ENCODE peak calls at places on chromosomes 2 and 18, in six cellular contexts. Z is activated CD4-positive, alpha-beta T cell treated with anti-CD3 and anti-CD28 coated beads for 48 hours; Y is activated CD8-positive, alpha-beta T cell treated with anti-CD3 and anti-CD28 coated beads, Interleukin-2, amount 10 ng/mL, durations not matched to agents 7 days and 5 days; W is WTC11; D is D721Med; V is caudate nucleus. T is an unnamed sample.

GRCh38 chr2:77016964-77017363 is 505.2 kb downstream of the LRRTM4 start:
- DNase-seq in Z (no peak), Y (no peak), W (no peak), D (no peak), V (no peak), T (no peak)

GRCh38 chr18:75116809-75117208 is 92.1 kb downstream of the PTGR3 start:
- DNase-seq in Z (no peak), Y (no peak), W (no peak), D (no peak), V (no peak), T (no peak)

GRCh38 chr2:180202591-180202990 is 195.5 kb upstream of the CWC22 start:
- DNase-seq in Z (no peak), Y (no peak), W (no peak), D (no peak), V (no peak), T (no peak)

GRCh38 chr2:236612737-236613136 is 43.1 kb downstream of the ACKR3 start:
- DNase-seq in Z (no peak), Y (no peak), W (peak), D (no peak), V (no peak), T (peak)

GRCh38 chr2:67660871-67661270 is 263.7 kb downstream of the ETAA1 start:
- DNase-seq in Z (no peak), Y (no peak), W (no peak), D (no peak), V (no peak), T (no peak)

GRCh38 chr2:189171956-189172609 is 7.5 kb downstream of the COL5A2 start:
- DNase-seq in Z (no peak), Y (no peak), W (no peak), D (no peak), V (no peak), T (no peak)

GRCh38 chr2:138846216-138846821 is 66.1 kb upstream of the NXPH2 start:
- DNase-seq in Z (no peak), Y (peak), W (no peak), D (no peak), V (no peak), T (no peak)

GRCh38 chr2:37631698-37632097 is 39.7 kb downstream of the CDC42EP3 start:
- DNase-seq in Z (no peak), Y (no peak), W (no peak), D (no peak), V (no peak), T (no peak)

GRCh38 chr2:3427272-3427671 is 47.8 kb downstream of the TRAPPC12 start:
- DNase-seq in Z (no peak), Y (no peak), W (no peak), D (no peak), V (no peak), T (peak)

GRCh38 chr2:143903172-143903856 is 616.6 kb downstream of the ZEB2 start:
- DNase-seq in Z (no peak), Y (no peak), W (no peak), D (no peak), V (peak), T (no peak)

GRCh38 chr2:218781691-218782528 is at the start of gene CYP27A1:
- DNase-seq in Z (peak), Y (no peak), W (peak), D (no peak), V (peak), T (peak)

GRCh38 chr2:213920014-213920413 is 490.8 kb upstream of the VWC2L start:
- DNase-seq in Z (no peak), Y (no peak), W (no peak), D (no peak), V (no peak), T (no peak)

GRCh38 chr2:14492920-14493503 is 139.5 kb upstream of the LRATD1 start:
- DNase-seq in Z (no peak), Y (no peak), W (no peak), D (no peak), V (no peak), T (no peak)

GRCh38 chr2:156630579-156631337 is 194.6 kb downstream of the GPD2 start:
- DNase-seq in Z (no peak), Y (no peak), W (peak), D (no peak), V (no peak), T (peak)

GRCh38 chr18:34709104-34709503 is 994 bp upstream of the DTNA start:
- DNase-seq in Z (no peak), Y (no peak), W (no peak), D (no peak), V (no peak), T (no peak)

GRCh38 chr2:209496586-209496982 is 72.7 kb downstream of the MAP2 start:
- DNase-seq in Z (no peak), Y (no peak), W (no peak), D (no peak), V (no peak), T (no peak)

GRCh38 chr2:23695214-23696162 is 231.4 kb downstream of the ATAD2B start:
- DNase-seq in Z (no peak), Y (no peak), W (no peak), D (no peak), V (no peak), T (no peak)

GRCh38 chr2:106944220-106944619 is 58.3 kb upstream of the ST6GAL2 start:
- DNase-seq in Z (no peak), Y (no peak), W (no peak), D (no peak), V (no peak), T (no peak)

GRCh38 chr2:182020319-182021055 is 34.8 kb downstream of the PPP1R1C start:
- DNase-seq in Z (no peak), Y (no peak), W (no peak), D (no peak), V (no peak), T (no peak)

GRCh38 chr2:168571061-168571460 is 115.0 kb downstream of the CERS6 start:
- DNase-seq in Z (no peak), Y (no peak), W (no peak), D (no peak), V (no peak), T (no peak)

GRCh38 chr18:55089595-55089994 is 130.3 kb upstream of the CCDC68 start:
- DNase-seq in Z (no peak), Y (no peak), W (no peak), D (no peak), V (no peak), T (no peak)

GRCh38 chr18:8616026-8616401 is 6.8 kb downstream of the RAB12 start:
- DNase-seq in Z (no peak), Y (no peak), W (no peak), D (no peak), V (no peak), T (no peak)

GRCh38 chr2:150669492-150669891 is 182.0 kb upstream of the RND3 start:
- DNase-seq in Z (no peak), Y (no peak), W (no peak), D (no peak), V (no peak), T (no peak)